ENCODE peak calls at places on chromosome 7, in nine cellular contexts. O is adrenal gland, X is PC-3, R is sigmoid colon, M is upper lobe of right lung, F is hepatocyte, I is uterus, T is IMR-90, V is cardiac muscle cell. H is an unnamed sample.

GRCh38 chr7:73623798-73624668 is at the start of gene MLXIPL:
- DNase-seq in T (no peak), O (peak; percentile 86), V (peak; percentile 94), F (peak; percentile 96), R (peak; percentile 80), X (peak; percentile 86), I (peak; percentile 34), M (peak; percentile 94), H (no peak)

GRCh38 chr7:129925416-129926002 is 27.3 kb downstream of the UBE2H start:
- DNase-seq in R (peak; percentile 68), X (no peak), I (peak; percentile 57), V (no peak), M (no peak), T (peak; percentile 62), O (no peak), F (no peak), H (no peak)

GRCh38 chr7:40623863-40624262 is 489.1 kb downstream of the SUGCT start:
- DNase-seq in O (no peak), R (no peak), F (no peak), I (no peak), X (no peak), M (no peak), T (no peak), V (no peak), H (no peak)

GRCh38 chr7:117946201-117946633 is 73.0 kb upstream of the CTTNBP2 start:
- DNase-seq in V (no peak), R (no peak), O (no peak), I (no peak), T (peak; percentile 16), F (no peak), X (peak; percentile 87), M (no peak), H (no peak)

GRCh38 chr7:30330134-30331111 is 46.0 kb downstream of the ZNRF2 start:
- DNase-seq in V (no peak), R (no peak), I (no peak), T (peak; percentile 25), F (no peak), M (no peak), X (no peak), O (no peak), H (no peak)

GRCh38 chr7:105149827-105150226 is 135.8 kb downstream of the KMT2E start:
- DNase-seq in R (no peak), F (no peak), O (no peak), X (peak; percentile 86), I (no peak), V (no peak), T (peak; percentile 64), M (no peak), H (no peak)

GRCh38 chr7:105413887-105414437 is 25.2 kb upstream of the SRPK2 start:
- DNase-seq in M (no peak), X (no peak), V (peak; percentile 44), F (no peak), O (no peak), I (no peak), R (no peak), T (peak; percentile 4), H (no peak)

GRCh38 chr7:38781991-38782390 is 127.0 kb downstream of the VPS41 start:
- DNase-seq in V (no peak), F (no peak), X (no peak), I (no peak), O (no peak), T (no peak), R (no peak), M (no peak), H (no peak)

GRCh38 chr7:46369933-46370654 is 449.0 kb upstream of the IGFBP3 start:
- DNase-seq in M (no peak), T (peak; percentile 91), F (peak; percentile 22), X (peak; percentile 90), O (no peak), R (no peak), I (no peak), V (no peak), H (no peak)
- H3K9me3 ChIP-seq in M (no peaks in the 10 kb centered on the region), T (no peaks in the 10 kb centered on the region), F (no peaks in the 10 kb centered on the region), X (no peaks in the 10 kb centered on the region), O (no peaks in the 10 kb centered on the region), R (no peaks in the 10 kb centered on the region), I (no peaks in the 10 kb centered on the region), V (no peaks in the 10 kb centered on the region), H (peaks cover 21% of the 10 kb centered on the region)

DNA sequence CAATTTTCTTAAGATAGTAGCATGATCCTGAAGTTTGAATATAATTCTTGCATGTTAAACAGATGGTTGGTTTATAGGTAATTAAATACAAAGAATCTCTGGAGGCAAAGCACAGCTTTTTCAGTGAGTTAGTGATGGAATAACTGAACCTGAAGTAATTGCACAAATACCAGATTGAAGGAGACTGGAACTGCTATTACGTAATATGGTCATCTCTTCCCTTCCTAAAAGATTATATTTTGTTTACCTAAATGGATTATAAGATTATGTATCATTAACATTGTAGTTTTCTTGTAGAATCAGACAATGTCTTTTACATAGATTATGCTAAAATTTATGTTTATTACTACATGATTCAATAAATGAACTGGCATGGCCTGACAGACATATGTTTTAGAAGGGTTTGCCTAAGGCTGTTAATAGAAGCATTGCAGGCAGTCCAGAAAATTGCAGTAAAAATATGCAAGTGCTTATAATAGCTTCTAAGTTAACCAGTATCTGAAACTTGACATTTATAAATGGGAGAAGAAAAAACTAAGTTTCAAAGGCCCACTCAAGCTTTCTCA is 35.8 kb upstream of the GPR37 start:
- DNase-seq in R (no peak), M (no peak), I (no peak), T (no peak), X (no peak), V (no peak), F (no peak), O (no peak), H (no peak)
- H3K36me3 ChIP-seq in R (no peaks in the 10 kb centered on the region), M (no peaks in the 10 kb centered on the region), I (no peaks in the 10 kb centered on the region), T (no peaks in the 10 kb centered on the region), X (no peaks in the 10 kb centered on the region), V (no peaks in the 10 kb centered on the region), F (no peaks in the 10 kb centered on the region), O (no peaks in the 10 kb centered on the region), H (no peaks in the 10 kb centered on the region)

GRCh38 chr7:44144968-44145418 is 3.9 kb upstream of the MYL7 start:
- DNase-seq in V (no peak), F (no peak), O (peak; percentile 14), M (no peak), R (peak; percentile 66), I (no peak), X (no peak), T (no peak), H (no peak)
- H3K4me3 ChIP-seq in V (no peak overlapping the region), F (no peak overlapping the region), O (no peak overlapping the region), M (peak overlapping the region; percentile 44), R (peak overlapping the region; percentile 45), I (no peak overlapping the region), X (no peak overlapping the region), T (no peak overlapping the region), H (no peak overlapping the region)

GRCh38 chr7:157646551-157646950 is 309.7 kb downstream of the DNAJB6 start:
- DNase-seq in V (no peak), X (no peak), F (no peak), M (no peak), I (no peak), O (no peak), R (no peak), T (no peak), H (no peak)
- H3K9me3 ChIP-seq in V (no peaks in the 10 kb centered on the region), X (no peaks in the 10 kb centered on the region), F (no peaks in the 10 kb centered on the region), M (no peaks in the 10 kb centered on the region), I (no peaks in the 10 kb centered on the region), O (no peaks in the 10 kb centered on the region), R (no peaks in the 10 kb centered on the region), T (peaks cover 49% of the 10 kb centered on the region), H (no peaks in the 10 kb centered on the region)

GRCh38 chr7:4230352-4230751 is 451.7 kb upstream of the FOXK1 start:
- DNase-seq in O (no peak), F (no peak), X (no peak), R (no peak), T (no peak), V (no peak), I (no peak), M (no peak), H (no peak)

GRCh38 chr7:4225352-4225751 is 456.7 kb upstream of the FOXK1 start:
- DNase-seq in X (no peak), R (no peak), O (no peak), F (no peak), V (no peak), I (no peak), M (peak; percentile 71), T (no peak), H (no peak)

GRCh38 chr7:4233146-4233545 is 448.9 kb upstream of the FOXK1 start:
- DNase-seq in X (no peak), V (no peak), I (no peak), T (no peak), O (no peak), F (no peak), M (no peak), R (peak; percentile 36), H (no peak)

GRCh38 chr7:4226166-4226857 is 455.8 kb upstream of the FOXK1 start:
- DNase-seq in T (no peak), R (no peak), I (no peak), F (no peak), V (no peak), X (peak; percentile 8), M (peak; percentile 45), O (no peak), H (no peak)

GRCh38 chr7:4227105-4228010 is 454.7 kb upstream of the FOXK1 start:
- DNase-seq in M (peak; percentile 41), V (no peak), O (no peak), X (no peak), R (no peak), T (no peak), F (peak; percentile 26), I (no peak), H (no peak)
- H3K36me3 ChIP-seq in M (no peaks in the 10 kb centered on the region), V (no peaks in the 10 kb centered on the region), O (no peaks in the 10 kb centered on the region), X (no peaks in the 10 kb centered on the region), R (no peaks in the 10 kb centered on the region), T (no peaks in the 10 kb centered on the region), F (no peaks in the 10 kb centered on the region), I (no peaks in the 10 kb centered on the region), H (no peaks in the 10 kb centered on the region)

GRCh38 chr7:150471886-150472285 is 21.5 kb downstream of the GIMAP8 start:
- DNase-seq in T (no peak), O (no peak), R (no peak), X (no peak), I (no peak), M (no peak), V (no peak), F (no peak), H (no peak)
- H3K4me3 ChIP-seq in T (no peak overlapping the region), O (no peak overlapping the region), R (no peak overlapping the region), X (no peak overlapping the region), I (no peak overlapping the region), M (no peak overlapping the region), V (no peak overlapping the region), F (no peak overlapping the region), H (no peak overlapping the region)